ENCODE peak calls at places on chromosome 9, in six cellular contexts. Q is SJSA1, F is GM23248, M is cardiac muscle cell, T is AG04450, U is breast epithelium. D is an unnamed sample.

GRCh38 chr9:108478431-108478837 is 377.4 kb downstream of the ACTL7B start:
- DNase-seq in F (peak; percentile 89), M (no peak), T (peak; percentile 68), Q (no peak), U (no peak), D (peak; percentile 85)

GRCh38 chr9:102225806-102226441 is 487.5 kb upstream of the GRIN3A start:
- DNase-seq in T (no peak), U (no peak), F (no peak), M (no peak), Q (no peak), D (no peak)

GRCh38 chr9:125586173-125586512 is 120.9 kb downstream of the MAPKAP1 start:
- DNase-seq in T (no peak), F (no peak), U (no peak), M (no peak), Q (no peak), D (no peak)

GRCh38 chr9:29212590-29213373 is 1639.5 kb upstream of the C9orf72 start:
- DNase-seq in F (peak; percentile 6), T (no peak), M (peak; percentile 38), Q (no peak), U (no peak), D (no peak)

GRCh38 chr9:89493671-89494070 is 4.2 kb downstream of the SEMA4D start:
- DNase-seq in F (no peak), T (no peak), M (no peak), U (no peak), Q (no peak), D (no peak)

GRCh38 chr9:22079873-22080341 is 70.8 kb upstream of the CDKN2B start:
- DNase-seq in F (peak; percentile 88), U (no peak), Q (no peak), M (no peak), T (peak; percentile 43), D (no peak)

GRCh38 chr9:105319514-105319863 is 75.0 kb downstream of the SLC44A1 start:
- DNase-seq in Q (no peak), M (no peak), T (no peak), F (no peak), U (no peak), D (no peak)

GRCh38 chr9:72292874-72293607 is 72.0 kb downstream of the ZFAND5 start:
- DNase-seq in U (no peak), F (peak; percentile 62), T (no peak), Q (no peak), M (peak; percentile 92), D (no peak)

GRCh38 chr9:72675586-72675985 is 154.2 kb downstream of the TMC1 start:
- DNase-seq in M (no peak), Q (peak; percentile 36), T (no peak), F (peak; percentile 83), U (no peak), D (peak; percentile 23)

GRCh38 chr9:132797861-132798659 is 80.0 kb downstream of the AK8 start:
- DNase-seq in F (peak; percentile 9), Q (no peak), M (no peak), T (no peak), U (no peak), D (no peak)

GRCh38 chr9:132793606-132794580 is 84.2 kb downstream of the AK8 start:
- DNase-seq in F (no peak), M (no peak), Q (no peak), U (no peak), T (no peak), D (no peak)

GRCh38 chr9:132792547-132792946 is 85.5 kb downstream of the AK8 start:
- DNase-seq in Q (no peak), U (no peak), M (no peak), T (no peak), F (no peak), D (no peak)

GRCh38 chr9:132794730-132795380 is 83.2 kb downstream of the AK8 start:
- DNase-seq in F (no peak), M (no peak), T (no peak), U (no peak), Q (no peak), D (no peak)

GRCh38 chr9:132795511-132796303 is 82.4 kb downstream of the AK8 start:
- DNase-seq in U (no peak), T (no peak), Q (no peak), M (no peak), F (no peak), D (no peak)
- H3K4me3 ChIP-seq in U (no peak overlapping the region), T (no peak overlapping the region), Q (no peak overlapping the region), M (no peak overlapping the region), F (no peak overlapping the region), D (no peak overlapping the region)

DNA sequence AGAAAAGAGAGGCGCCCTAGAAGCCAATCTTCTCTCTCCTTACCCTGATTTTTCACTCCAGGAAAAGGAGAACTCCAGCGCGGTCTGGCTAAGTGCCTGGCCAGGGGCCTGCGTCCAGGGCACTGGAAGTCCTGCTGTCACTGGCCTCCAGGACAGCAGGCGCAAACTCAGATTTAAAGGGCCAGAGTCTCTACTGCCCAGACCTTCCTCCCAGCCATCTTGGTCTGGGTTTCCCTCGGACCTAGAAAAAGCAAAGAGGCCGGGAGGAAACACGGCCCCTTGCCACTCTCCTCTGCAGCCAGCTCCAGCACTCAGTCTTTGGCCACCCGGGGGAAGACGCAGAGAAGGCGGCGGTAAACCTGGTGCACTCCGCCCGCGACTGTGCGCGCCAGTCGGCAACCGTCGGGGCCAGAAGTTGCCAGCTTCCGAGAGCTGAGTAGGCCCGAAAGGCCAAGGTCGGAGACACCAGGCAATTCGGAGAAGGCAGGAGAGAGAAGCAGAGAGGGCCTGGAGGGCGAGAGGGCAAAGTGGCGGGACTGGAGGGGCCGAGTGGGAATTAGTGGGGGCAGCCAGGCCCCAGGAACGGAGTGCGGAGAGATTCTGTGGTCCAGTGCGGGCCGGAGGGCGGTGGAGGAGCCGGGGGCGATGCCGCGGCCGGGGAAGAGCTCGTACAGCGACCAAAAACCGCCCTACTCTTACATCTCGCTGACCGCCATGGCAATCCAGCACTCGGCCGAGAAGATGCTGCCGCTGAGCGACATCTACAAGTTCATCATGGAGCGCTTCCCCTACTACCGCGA is at the start of gene FOXB2:
- DNase-seq in M (no peak), T (no peak), U (no peak), Q (no peak), F (no peak), D (no peak)
- H3K9me3 ChIP-seq in M (no peaks in the 10 kb centered on the region), T (peaks cover 22% of the 10 kb centered on the region), U (no peaks in the 10 kb centered on the region), Q (no peaks in the 10 kb centered on the region), F (no peaks in the 10 kb centered on the region), D (no peaks in the 10 kb centered on the region)

GRCh38 chr9:129336130-129336528 is 158.1 kb upstream of the IER5L start:
- DNase-seq in Q (peak; percentile 11), U (no peak), F (peak; percentile 59), T (no peak), M (no peak), D (no peak)

GRCh38 chr9:129333613-129333960 is 155.5 kb upstream of the IER5L start:
- DNase-seq in U (no peak), Q (no peak), F (no peak), M (no peak), T (no peak), D (no peak)

GRCh38 chr9:129333961-129334743 is 156.1 kb upstream of the IER5L start:
- DNase-seq in M (peak; percentile 93), U (peak; percentile 92), T (peak; percentile 87), F (peak; percentile 92), Q (peak; percentile 87), D (peak; percentile 76)

GRCh38 chr9:129335456-129336129 is 157.5 kb upstream of the IER5L start:
- DNase-seq in T (no peak), F (no peak), U (no peak), M (no peak), Q (no peak), D (no peak)

GRCh38 chr9:129334744-129335080 is 156.7 kb upstream of the IER5L start:
- DNase-seq in F (no peak), T (no peak), U (no peak), Q (no peak), M (no peak), D (no peak)
- H3K4me3 ChIP-seq in F (peak overlapping the region; percentile 43), T (no peak overlapping the region), U (peak overlapping the region; percentile 38), Q (no peak overlapping the region), M (no peak overlapping the region), D (no peak overlapping the region)

DNA sequence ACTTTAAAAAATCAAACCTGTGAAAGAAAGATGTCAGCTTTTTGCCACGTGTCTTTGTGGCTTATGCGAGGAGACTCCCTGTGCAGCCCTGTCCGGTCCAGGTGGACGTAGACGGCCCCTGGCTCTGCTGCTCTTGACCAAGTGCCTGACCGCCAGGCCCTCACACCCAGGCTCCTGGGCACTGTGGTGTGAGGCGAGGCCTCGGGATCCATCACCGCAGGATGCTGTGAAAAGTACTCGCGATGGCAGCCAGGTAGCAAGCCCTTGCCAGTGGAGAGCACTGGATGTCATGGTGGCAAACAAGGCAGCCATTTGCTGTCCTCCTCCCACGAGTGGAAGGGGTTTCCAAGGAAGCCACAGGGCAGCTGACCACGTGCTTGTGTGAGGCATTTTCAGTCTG is 245.1 kb downstream of the CACNA1B start:
- DNase-seq in T (no peak), U (no peak), M (no peak), Q (no peak), F (no peak), D (no peak)
- H3K9me3 ChIP-seq in T (peaks cover 64% of the 10 kb centered on the region), U (no peaks in the 10 kb centered on the region), M (no peaks in the 10 kb centered on the region), Q (no peaks in the 10 kb centered on the region), F (no peaks in the 10 kb centered on the region), D (no peaks in the 10 kb centered on the region)

GRCh38 chr9:73980754-73981153 is 516.4 kb upstream of the RORB start:
- DNase-seq in U (no peak), Q (no peak), M (no peak), T (no peak), F (no peak), D (no peak)
- H3K4me3 ChIP-seq in U (no peak overlapping the region), Q (no peak overlapping the region), M (no peak overlapping the region), T (no peak overlapping the region), F (no peak overlapping the region), D (no peak overlapping the region)